ENCODE peak calls at places on chromosomes 16 and 17, in ten cellular contexts. L is heart left ventricle; A is CD8-positive, alpha-beta T cell; H is activated naive CD4-positive, alpha-beta T cell treated with anti-CD3 and anti-CD28 coated beads, Interleukin-2, amount 50 U/mL, for 16 hours; V is CD4-positive, alpha-beta T cell; M is HEK293T; G is AG04449; I is ELR; Z is left lung; O is kidney glomerular epithelial cell. P is an unnamed sample.

GRCh38 chr17:8257801-8258200 is 8.7 kb downstream of the PFAS start:
- DNase-seq in L (no peak), A (no peak), H (no peak), V (no peak), M (no peak), G (no peak), I (no peak), Z (no peak), O (no peak), P (no peak)

GRCh38 chr16:84088695-84089395 is 27.9 kb downstream of the MBTPS1 start:
- DNase-seq in L (no peak), A (no peak), H (peak), V (peak), M (no peak), G (no peak), I (peak), Z (no peak), O (no peak), P (no peak)

GRCh38 chr17:45299311-45299710 is 17.5 kb downstream of the MAP3K14 start:
- DNase-seq in L (no peak), A (no peak), H (no peak), V (no peak), M (no peak), G (no peak), I (no peak), Z (no peak), O (no peak), P (no peak)

GRCh38 chr16:2969545-2970521 is 685 bp downstream of the PAQR4 start:
- DNase-seq in L (peak), A (no peak), H (peak), V (peak), M (peak), G (no peak), I (peak), Z (peak), O (no peak), P (peak)

GRCh38 chr16:87778476-87778829 is 12.7 kb upstream of the KLHDC4 start:
- DNase-seq in L (no peak), A (no peak), H (peak), V (no peak), M (no peak), G (no peak), I (no peak), Z (no peak), O (no peak), P (no peak)

GRCh38 chr16:57536306-57537193 is at the start of gene CCDC102A:
- DNase-seq in L (no peak), A (no peak), H (peak), V (peak), M (peak), G (no peak), I (no peak), Z (no peak), O (peak), P (peak)

GRCh38 chr17:78412403-78412802 is 34.0 kb downstream of the PGS1 start:
- DNase-seq in L (no peak), A (no peak), H (peak), V (no peak), M (peak), G (no peak), I (peak), Z (no peak), O (no peak), P (no peak)

GRCh38 chr16:47853635-47854034 is 302.2 kb downstream of the ABCC12 start:
- DNase-seq in L (no peak), A (no peak), H (no peak), V (no peak), M (no peak), G (no peak), I (no peak), Z (no peak), O (no peak), P (no peak)

GRCh38 chr17:57021226-57021940 is 43.5 kb downstream of the SCPEP1 start:
- DNase-seq in L (no peak), A (no peak), H (no peak), V (no peak), M (no peak), G (no peak), I (no peak), Z (no peak), O (no peak), P (no peak)

GRCh38 chr17:40121191-40121885 is 433 bp upstream of the MSL1 start:
- DNase-seq in L (peak), A (no peak), H (peak), V (no peak), M (peak), G (no peak), I (peak), Z (peak), O (no peak), P (no peak)

GRCh38 chr17:1873418-1873817 is 43.6 kb downstream of the RPA1 start:
- DNase-seq in L (no peak), A (no peak), H (peak), V (no peak), M (no peak), G (no peak), I (no peak), Z (no peak), O (no peak), P (no peak)

GRCh38 chr17:43907425-43907981 is at the start of gene MPP2:
- DNase-seq in L (peak), A (peak), H (peak), V (peak), M (peak), G (no peak), I (peak), Z (peak), O (peak), P (no peak)

GRCh38 chr16:22681551-22681880 is 132.4 kb upstream of the HS3ST2 start:
- DNase-seq in L (no peak), A (no peak), H (no peak), V (no peak), M (no peak), G (no peak), I (no peak), Z (no peak), O (no peak), P (no peak)

GRCh38 chr16:66858740-66859396 is 14.7 kb downstream of the CA7 start:
- DNase-seq in L (peak), A (no peak), H (no peak), V (no peak), M (no peak), G (no peak), I (peak), Z (peak), O (no peak), P (peak)

GRCh38 chr16:89195521-89196171 is 4.7 kb downstream of the SLC22A31 start:
- DNase-seq in L (peak), A (no peak), H (no peak), V (no peak), M (no peak), G (no peak), I (no peak), Z (peak), O (no peak), P (peak)

GRCh38 chr17:80770881-80771611 is 220.6 kb upstream of the CHMP6 start:
- DNase-seq in L (no peak), A (no peak), H (no peak), V (no peak), M (no peak), G (no peak), I (no peak), Z (no peak), O (no peak), P (peak)

GRCh38 chr16:4488486-4488967 is 12.3 kb downstream of the HMOX2 start:
- DNase-seq in L (no peak), A (no peak), H (no peak), V (peak), M (no peak), G (no peak), I (peak), Z (no peak), O (no peak), P (no peak)

GRCh38 chr16:48865511-48865910 is 255.5 kb upstream of the N4BP1 start:
- DNase-seq in L (no peak), A (no peak), H (no peak), V (no peak), M (no peak), G (no peak), I (no peak), Z (no peak), O (no peak), P (no peak)

GRCh38 chr17:20987511-20987910 is 55.3 kb downstream of the USP22 start:
- DNase-seq in L (no peak), A (no peak), H (no peak), V (no peak), M (no peak), G (no peak), I (no peak), Z (no peak), O (no peak), P (no peak)

GRCh38 chr16:66344533-66345145 is 21.9 kb upstream of the CDH5 start:
- DNase-seq in L (no peak), A (no peak), H (no peak), V (no peak), M (no peak), G (no peak), I (peak), Z (no peak), O (peak), P (no peak)

GRCh38 chr17:42598905-42599304 is 10.3 kb downstream of the RETREG3 start:
- DNase-seq in L (no peak), A (no peak), H (no peak), V (no peak), M (no peak), G (no peak), I (no peak), Z (no peak), O (no peak), P (no peak)

GRCh38 chr16:9820481-9821246 is 361.6 kb downstream of the GRIN2A start:
- DNase-seq in L (no peak), A (no peak), H (no peak), V (no peak), M (no peak), G (no peak), I (no peak), Z (no peak), O (no peak), P (no peak)

GRCh38 chr17:1165836-1166235 is 13.9 kb downstream of the ABR start:
- DNase-seq in L (no peak), A (no peak), H (no peak), V (no peak), M (no peak), G (no peak), I (no peak), Z (no peak), O (no peak), P (no peak)

GRCh38 chr16:8173111-8173644 is 417.1 kb downstream of the TMEM114 start:
- DNase-seq in L (peak), A (no peak), H (no peak), V (no peak), M (peak), G (no peak), I (peak), Z (no peak), O (peak), P (no peak)

GRCh38 chr17:44536090-44536960 is 21.0 kb upstream of the FZD2 start:
- DNase-seq in L (no peak), A (no peak), H (no peak), V (no peak), M (no peak), G (no peak), I (peak), Z (no peak), O (peak), P (no peak)

GRCh38 chr16:81599034-81599744 is 154.6 kb downstream of the CMIP start:
- DNase-seq in L (peak), A (no peak), H (no peak), V (no peak), M (no peak), G (no peak), I (no peak), Z (no peak), O (no peak), P (no peak)

GRCh38 chr17:45123930-45124796 is 8.2 kb downstream of the PLCD3 start:
- DNase-seq in L (no peak), A (no peak), H (no peak), V (no peak), M (no peak), G (no peak), I (peak), Z (peak), O (peak), P (peak)

GRCh38 chr17:63275318-63275967 is 170.7 kb downstream of the CYB561 start:
- DNase-seq in L (no peak), A (no peak), H (no peak), V (no peak), M (peak), G (peak), I (peak), Z (no peak), O (peak), P (no peak)

GRCh38 chr17:3556239-3556904 is 1.2 kb downstream of the TRPV3 start:
- DNase-seq in L (no peak), A (no peak), H (no peak), V (no peak), M (no peak), G (no peak), I (no peak), Z (no peak), O (no peak), P (peak)

GRCh38 chr16:81513204-81514040 is 68.8 kb downstream of the CMIP start:
- DNase-seq in L (peak), A (no peak), H (no peak), V (no peak), M (no peak), G (no peak), I (no peak), Z (no peak), O (no peak), P (no peak)

GRCh38 chr17:2707721-2708584 is 3.6 kb downstream of the CLUH start:
- DNase-seq in L (peak), A (no peak), H (peak), V (no peak), M (peak), G (no peak), I (peak), Z (peak), O (no peak), P (no peak)

GRCh38 chr17:80029235-80029974 is 6.3 kb downstream of the TBC1D16 start:
- DNase-seq in L (no peak), A (no peak), H (no peak), V (no peak), M (no peak), G (peak), I (peak), Z (no peak), O (no peak), P (no peak)

GRCh38 chr16:228151-228855 is 946 bp downstream of the LUC7L start:
- DNase-seq in L (no peak), A (no peak), H (no peak), V (no peak), M (no peak), G (no peak), I (peak), Z (no peak), O (peak), P (no peak)

GRCh38 chr16:27367463-27368357 is 34.3 kb upstream of the IL21R start:
- DNase-seq in L (peak), A (peak), H (peak), V (peak), M (peak), G (no peak), I (peak), Z (peak), O (peak), P (no peak)

GRCh38 chr17:61583242-61583641 is 7.8 kb downstream of the NACA2 start:
- DNase-seq in L (no peak), A (no peak), H (no peak), V (no peak), M (peak), G (peak), I (peak), Z (no peak), O (peak), P (no peak)

GRCh38 chr17:17822189-17822978 is 14.4 kb downstream of the SREBF1 start:
- DNase-seq in L (peak), A (no peak), H (no peak), V (no peak), M (no peak), G (no peak), I (peak), Z (no peak), O (no peak), P (no peak)